ENCODE peak calls at places on chromosome 10, in four cellular contexts. N is T-helper 1 cell, H is spleen, O is T47D. U is an unnamed sample.

GRCh38 chr10:69807122-69807521 is 5.4 kb downstream of the COL13A1 start:
- DNase-seq in H (no peak), N (no peak), O (no peak), U (no peak)

GRCh38 chr10:46549171-46550075 is 7.0 kb downstream of the GPRIN2 start:
- DNase-seq in H (peak), N (no peak), O (no peak), U (peak)

GRCh38 chr10:9096288-9096687 is 1041.8 kb downstream of the GATA3 start:
- DNase-seq in H (no peak), N (peak), O (no peak), U (no peak)

GRCh38 chr10:22620140-22620857 is 94.1 kb downstream of the PIP4K2A start:
- DNase-seq in H (no peak), O (peak), N (no peak), U (peak)

GRCh38 chr10:31011017-31011659 is 20.5 kb downstream of the ZNF438 start:
- DNase-seq in O (no peak), N (no peak), H (no peak), U (no peak)

GRCh38 chr10:126065751-126066150 is 169.4 kb downstream of the FANK1 start:
- DNase-seq in H (no peak), N (no peak), O (no peak), U (no peak)

GRCh38 chr10:8057636-8058273 is 3.3 kb downstream of the GATA3 start:
- DNase-seq in H (no peak), O (peak), N (no peak), U (no peak)

GRCh38 chr10:123642697-123643096 is 23.5 kb upstream of the GPR26 start:
- DNase-seq in H (no peak), N (no peak), O (peak), U (peak)

GRCh38 chr10:100828744-100829102 is 83.3 kb downstream of the PAX2 start:
- DNase-seq in O (peak), N (peak), H (no peak), U (no peak)

GRCh38 chr10:1094112-1095057 is 38.2 kb downstream of the WDR37 start:
- DNase-seq in N (no peak), H (no peak), O (no peak), U (no peak)

U was measured in stomach.